ENCODE peak calls at places on chromosomes 13 and 19, in seven cellular contexts. U, B, P, Y, Q, L and O are unnamed samples.

GRCh38 chr19:43506629-43507028 is 2.1 kb upstream of the PHLDB3 start:
- DNase-seq in P (no peak), Q (no peak), B (no peak), U (no peak), Y (no peak), L (no peak), O (no peak)

GRCh38 chr13:20952838-20953237 is 50.3 kb upstream of the XPO4 start:
- DNase-seq in Y (no peak), B (no peak), P (no peak), U (no peak), L (no peak), Q (no peak), O (no peak)

GRCh38 chr19:34253711-34254551 is 423 bp upstream of the GARRE1 start:
- DNase-seq in P (peak; percentile 66), U (peak; percentile 72), L (no peak), Y (no peak), Q (no peak), B (peak; percentile 89), O (peak; percentile 60)

GRCh38 chr13:82878536-82878935 is 1003.7 kb downstream of the SLITRK1 start:
- DNase-seq in U (no peak), L (no peak), Q (no peak), B (no peak), P (no peak), Y (no peak), O (no peak)

GRCh38 chr19:39819786-39820185 is 14.2 kb downstream of the DYRK1B start:
- DNase-seq in U (no peak), B (no peak), L (no peak), Y (no peak), P (no peak), Q (no peak), O (no peak)

GRCh38 chr19:19337120-19337519 is 16.5 kb downstream of the MAU2 start:
- DNase-seq in Q (no peak), B (no peak), U (no peak), P (no peak), L (no peak), Y (no peak), O (no peak)

GRCh38 chr19:40614595-40615411 is 13.6 kb downstream of the LTBP4 start:
- DNase-seq in U (no peak), P (no peak), L (peak; percentile 68), Q (peak; percentile 35), B (peak; percentile 93), Y (peak; percentile 87), O (peak; percentile 78)

GRCh38 chr13:23739597-23739996 is 149.6 kb downstream of the MIPEP start:
- DNase-seq in P (no peak), U (no peak), Y (no peak), Q (no peak), L (no peak), B (no peak), O (no peak)

GRCh38 chr19:8332976-8333770 is 9.9 kb downstream of the KANK3 start:
- DNase-seq in U (no peak), Q (no peak), L (no peak), P (no peak), Y (no peak), B (no peak), O (no peak)

GRCh38 chr13:98977568-98978270 is at the start of gene DOCK9:
- DNase-seq in L (no peak), Y (no peak), U (no peak), B (no peak), Q (no peak), P (no peak), O (peak; percentile 89)

GRCh38 chr13:42312817-42313431 is 41.0 kb downstream of the AKAP11 start:
- DNase-seq in U (no peak), P (no peak), L (no peak), Y (no peak), Q (no peak), B (no peak), O (no peak)

GRCh38 chr13:31965361-31966066 is 66.1 kb upstream of the FRY start:
- DNase-seq in U (no peak), B (no peak), Q (peak; percentile 84), Y (no peak), L (no peak), P (no peak), O (peak; percentile 54)

GRCh38 chr13:59332966-59333365 is 830.8 kb downstream of the DIAPH3 start:
- DNase-seq in L (no peak), P (no peak), Q (no peak), Y (no peak), B (no peak), U (no peak), O (peak; percentile 84)

GRCh38 chr19:17765069-17765618 is 13.9 kb downstream of the FCHO1 start:
- DNase-seq in P (peak; percentile 88), L (peak; percentile 92), Y (no peak), U (no peak), B (no peak), Q (no peak), O (no peak)

GRCh38 chr13:26561636-26562537 is 4.4 kb downstream of the WASF3 start:
- DNase-seq in Y (no peak), P (peak; percentile 35), B (no peak), Q (no peak), L (no peak), U (no peak), O (peak; percentile 64)

GRCh38 chr19:6971366-6971765 is 49.9 kb downstream of the MBD3L2B start:
- DNase-seq in B (no peak), U (no peak), P (no peak), Q (no peak), L (no peak), Y (no peak), O (no peak)

GRCh38 chr13:86976521-86977324 is 694.4 kb upstream of the SLITRK5 start:
- DNase-seq in Q (no peak), B (no peak), U (no peak), P (no peak), L (no peak), Y (no peak), O (no peak)

GRCh38 chr13:106262886-106263285 is 272.6 kb downstream of the EFNB2 start:
- DNase-seq in P (no peak), L (no peak), U (no peak), Q (no peak), Y (no peak), B (no peak), O (no peak)

GRCh38 chr19:3784607-3785463 is 1.3 kb downstream of the MATK start:
- DNase-seq in B (no peak), L (no peak), Y (no peak), U (no peak), Q (no peak), P (no peak), O (no peak)

GRCh38 chr19:49417090-49417489 is 6.2 kb downstream of the PTH2 start:
- DNase-seq in P (no peak), L (no peak), B (no peak), Y (no peak), U (no peak), Q (no peak), O (no peak)

GRCh38 chr13:37417042-37417441 is 181.5 kb downstream of the POSTN start:
- DNase-seq in P (no peak), B (no peak), L (no peak), U (no peak), Y (no peak), Q (no peak), O (no peak)
- TF ChIP-seq MAX in P (no peak), B (no peak), L (no peak), U (no peak), Y (no peak), Q (no peak), O (no peak)

DNA sequence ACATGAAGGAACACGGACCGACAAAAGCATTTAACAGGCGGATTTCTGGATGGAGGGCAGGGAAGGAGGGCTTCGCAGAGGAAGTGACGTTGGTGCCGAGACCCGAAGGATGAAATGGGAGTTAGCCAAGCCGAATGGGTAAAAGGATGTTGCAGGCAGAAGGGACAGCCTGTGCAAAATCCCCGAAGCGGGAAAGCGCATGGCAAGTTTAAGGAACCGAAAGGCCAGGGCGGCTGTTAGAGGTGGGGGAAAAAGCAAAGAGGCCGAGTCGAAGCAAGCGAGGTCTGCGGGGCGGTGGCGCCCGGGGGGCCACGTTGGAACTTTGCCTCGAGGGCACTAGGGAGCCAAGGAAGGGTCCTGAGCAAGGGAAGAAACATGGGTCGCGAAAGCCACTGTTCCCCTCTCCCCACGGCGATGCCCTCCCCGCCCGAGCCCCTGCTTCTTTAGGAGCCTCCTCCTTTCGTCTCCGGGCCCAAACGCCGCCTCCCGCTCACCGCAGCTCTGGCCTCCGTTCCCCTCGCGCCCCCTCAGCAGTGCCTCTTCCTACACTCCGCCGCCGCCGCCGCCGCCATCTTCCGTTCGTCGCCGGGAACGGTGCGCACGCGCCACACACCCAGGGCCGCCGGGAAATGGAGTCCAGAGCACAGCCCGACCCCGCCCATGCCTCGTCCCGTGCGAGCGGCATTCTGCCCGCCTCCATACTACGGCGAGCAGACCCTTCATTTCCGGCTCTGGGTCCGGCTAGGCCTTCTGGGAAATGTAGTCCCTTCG is at the start of gene SYMPK:
- DNase-seq in L (peak; percentile 99), Y (peak; percentile 96), B (peak; percentile 99), U (peak; percentile 100), P (peak; percentile 98), Q (peak; percentile 94), O (peak; percentile 99)
- TF ChIP-seq CTCF in L (no peak), Y (no peak), B (no peak), U (no peak), P (peak; percentile 30), Q (no peak), O (no peak)

DNA sequence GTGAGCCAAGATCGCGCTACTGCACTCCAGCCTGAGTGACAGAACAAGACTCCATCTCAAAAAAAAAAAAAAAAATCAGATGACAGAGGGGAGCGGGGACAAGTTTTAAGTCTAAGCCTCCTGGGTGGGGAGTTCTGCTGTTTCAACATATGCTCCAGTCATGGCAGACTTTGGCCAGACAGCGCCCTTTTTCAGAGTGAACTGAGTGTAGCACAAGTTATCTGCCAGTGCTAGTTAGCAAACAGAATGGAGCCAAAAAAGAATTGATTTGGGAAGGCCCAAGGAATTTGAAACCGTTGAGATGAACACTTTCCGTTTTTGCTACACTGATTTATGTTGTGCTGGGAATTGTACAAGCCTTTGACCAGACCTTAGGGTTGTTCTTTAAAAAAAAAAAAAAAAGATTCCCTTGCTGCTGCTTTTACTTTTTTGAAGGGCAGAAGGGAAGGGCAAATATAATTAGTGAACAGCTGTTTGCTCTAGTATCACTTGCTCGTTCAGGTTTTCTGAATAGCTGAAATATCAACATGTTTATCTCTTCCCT is 5.7 kb downstream of the ACTN4 start:
- DNase-seq in Q (no peak), P (peak; percentile 85), B (no peak), Y (no peak), U (no peak), L (peak; percentile 82), O (peak; percentile 58)
- TF ChIP-seq MAX in Q (no peak), P (peak; percentile 26), B (no peak), Y (no peak), U (no peak), L (no peak), O (no peak)

GRCh38 chr13:60986301-60986700 is 429.3 kb downstream of the PCDH20 start:
- DNase-seq in Y (no peak), P (no peak), L (no peak), B (no peak), Q (no peak), U (no peak), O (no peak)

DNA sequence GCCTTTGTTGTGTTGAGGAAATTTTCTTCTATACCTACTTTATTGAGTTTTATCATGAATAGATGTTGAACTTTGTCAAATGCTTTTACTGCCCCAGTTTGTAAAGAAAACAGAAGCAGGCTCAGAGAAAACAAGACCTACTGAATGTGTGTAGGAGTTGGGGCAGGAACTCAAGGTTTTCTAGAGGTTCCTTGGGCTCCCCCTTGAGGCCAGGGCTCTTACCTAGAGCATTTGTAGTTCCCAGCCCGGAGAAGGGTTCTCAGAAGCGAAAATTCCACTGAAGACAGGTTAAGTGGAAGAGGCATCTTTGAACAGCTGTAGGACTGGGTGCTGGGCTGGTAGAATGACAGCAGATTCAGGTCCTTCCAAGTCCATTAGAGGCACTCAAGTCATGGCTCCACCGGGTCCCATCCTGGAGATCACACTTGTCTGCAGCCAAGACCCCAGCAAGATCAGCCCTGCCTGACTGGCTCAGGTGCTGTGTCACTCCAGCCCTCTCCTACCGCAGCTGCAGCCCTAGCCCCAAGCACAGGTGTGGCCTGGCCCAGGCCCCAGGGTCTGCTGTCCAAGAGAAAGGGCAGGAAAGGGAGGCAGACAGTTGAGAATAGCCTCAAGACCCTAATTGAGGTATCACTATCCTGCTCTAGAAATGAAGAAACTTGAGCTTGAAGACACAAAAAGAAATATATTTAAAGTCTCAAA is 425.5 kb downstream of the PCDH20 start:
- DNase-seq in U (peak; percentile 52), L (peak; percentile 12), P (peak; percentile 12), Q (no peak), B (no peak), Y (no peak), O (no peak)
- TF ChIP-seq CTCF in U (peak; percentile 52), L (no peak), P (no peak), Q (no peak), B (no peak), Y (peak; percentile 11), O (peak; percentile 30)